ENCODE peak calls at places on chromosomes 5 and 9, in five cellular contexts. One of them, this sample, is unnamed. For H3K4me1 and H3K9me3, the result is how much of the 10 kb centered on the place peaks cover.

GRCh38 chr5:14273207-14273767 is 130.1 kb downstream of the TRIO start:
- DNase-seq in Panc1: no peak
- DNase-seq in left ventricle myocardium inferior: no peak
- DNase-seq in upper lobe of right lung: no peak
- DNase-seq in HCT116: no peak
- DNase-seq in this sample: no peak

GRCh38 chr5:5522336-5522735 is 99.9 kb downstream of the ICE1 start:
- DNase-seq in Panc1: no peak
- DNase-seq in left ventricle myocardium inferior: no peak
- DNase-seq in upper lobe of right lung: no peak
- DNase-seq in HCT116: no peak
- DNase-seq in this sample: no peak

GRCh38 chr5:135436856-135437795 is 10.0 kb downstream of the DCANP1 start:
- DNase-seq in HCT116: no peak
- DNase-seq in upper lobe of right lung: no peak
- DNase-seq in Panc1: no peak
- DNase-seq in left ventricle myocardium inferior: no peak
- DNase-seq in this sample: no peak

GRCh38 chr9:129008986-129009583 is 19.0 kb downstream of the SH3GLB2 start:
- DNase-seq in Panc1: no peak
- DNase-seq in HCT116: no peak
- DNase-seq in left ventricle myocardium inferior: no peak
- DNase-seq in upper lobe of right lung: peak
- DNase-seq in this sample: no peak

GRCh38 chr9:131627846-131628820 is 82.8 kb downstream of the PRRT1B start:
- DNase-seq in HCT116: no peak
- DNase-seq in upper lobe of right lung: peak
- DNase-seq in left ventricle myocardium inferior: no peak
- DNase-seq in Panc1: no peak
- DNase-seq in this sample: no peak

GRCh38 chr9:37968228-37968672 is 64.3 kb upstream of the SLC25A51 start:
- DNase-seq in Panc1: no peak
- DNase-seq in upper lobe of right lung: peak
- DNase-seq in HCT116: no peak
- DNase-seq in left ventricle myocardium inferior: no peak
- DNase-seq in this sample: no peak

GRCh38 chr9:114425126-114425525 is 37.3 kb upstream of the AKNA start:
- DNase-seq in upper lobe of right lung: peak
- DNase-seq in HCT116: no peak
- DNase-seq in left ventricle myocardium inferior: no peak
- DNase-seq in Panc1: no peak
- DNase-seq in this sample: no peak

GRCh38 chr9:97710356-97711222 is 13.4 kb upstream of the XPA start:
- DNase-seq in left ventricle myocardium inferior: no peak
- DNase-seq in upper lobe of right lung: no peak
- DNase-seq in HCT116: peak
- DNase-seq in Panc1: no peak
- DNase-seq in this sample: no peak

GRCh38 chr5:159805021-159805420 is 111.3 kb upstream of the ADRA1B start:
- DNase-seq in Panc1: no peak
- DNase-seq in upper lobe of right lung: no peak
- DNase-seq in HCT116: no peak
- DNase-seq in left ventricle myocardium inferior: peak
- DNase-seq in this sample: peak

GRCh38 chr5:113692466-113693204 is 179.1 kb downstream of the YTHDC2 start:
- DNase-seq in left ventricle myocardium inferior: no peak
- DNase-seq in HCT116: no peak
- DNase-seq in upper lobe of right lung: no peak
- DNase-seq in Panc1: no peak
- DNase-seq in this sample: no peak

GRCh38 chr5:34930870-34931269 is 1.5 kb downstream of the DNAJC21 start:
- DNase-seq in HCT116: no peak
- DNase-seq in Panc1: no peak
- DNase-seq in left ventricle myocardium inferior: no peak
- DNase-seq in upper lobe of right lung: no peak
- DNase-seq in this sample: no peak

GRCh38 chr5:172837640-172838039 is 3.6 kb downstream of the ERGIC1 start:
- DNase-seq in upper lobe of right lung: peak
- DNase-seq in left ventricle myocardium inferior: no peak
- DNase-seq in HCT116: no peak
- DNase-seq in Panc1: no peak
- DNase-seq in this sample: no peak

GRCh38 chr5:26236936-26237335 is 801.5 kb downstream of the CDH9 start:
- DNase-seq in Panc1: no peak
- DNase-seq in left ventricle myocardium inferior: no peak
- DNase-seq in HCT116: no peak
- DNase-seq in upper lobe of right lung: no peak
- DNase-seq in this sample: no peak

GRCh38 chr5:26232706-26233105 is 805.7 kb downstream of the CDH9 start:
- DNase-seq in Panc1: no peak
- DNase-seq in upper lobe of right lung: no peak
- DNase-seq in HCT116: no peak
- DNase-seq in left ventricle myocardium inferior: no peak
- DNase-seq in this sample: no peak

GRCh38 chr5:26237489-26237888 is 800.9 kb downstream of the CDH9 start:
- DNase-seq in left ventricle myocardium inferior: no peak
- DNase-seq in upper lobe of right lung: no peak
- DNase-seq in Panc1: no peak
- DNase-seq in HCT116: no peak
- DNase-seq in this sample: no peak
- H3K4me1 ChIP-seq in left ventricle myocardium inferior: under half
- H3K4me1 ChIP-seq in upper lobe of right lung: under half
- H3K4me1 ChIP-seq in Panc1: under half
- H3K4me1 ChIP-seq in HCT116: under half
- H3K4me1 ChIP-seq in this sample: under half

GRCh38 chr5:51414516-51414915 is 31.3 kb downstream of the ISL1 start:
- DNase-seq in upper lobe of right lung: no peak
- DNase-seq in Panc1: no peak
- DNase-seq in left ventricle myocardium inferior: no peak
- DNase-seq in HCT116: no peak
- DNase-seq in this sample: no peak

GRCh38 chr5:51411917-51412316 is 28.7 kb downstream of the ISL1 start:
- DNase-seq in HCT116: no peak
- DNase-seq in left ventricle myocardium inferior: no peak
- DNase-seq in Panc1: no peak
- DNase-seq in upper lobe of right lung: no peak
- DNase-seq in this sample: no peak

GRCh38 chr5:51416149-51416548 is 32.9 kb downstream of the ISL1 start:
- DNase-seq in left ventricle myocardium inferior: no peak
- DNase-seq in upper lobe of right lung: no peak
- DNase-seq in Panc1: no peak
- DNase-seq in HCT116: no peak
- DNase-seq in this sample: no peak
- TF ChIP-seq CTCF in left ventricle myocardium inferior: no peak
- TF ChIP-seq CTCF in upper lobe of right lung: no peak
- TF ChIP-seq CTCF in Panc1: no peak
- TF ChIP-seq CTCF in HCT116: no peak
- TF ChIP-seq CTCF in this sample: no peak

GRCh38 chr5:2276101-2276500 is 393.4 kb upstream of the IRX4 start:
- DNase-seq in Panc1: no peak
- DNase-seq in upper lobe of right lung: no peak
- DNase-seq in HCT116: no peak
- DNase-seq in left ventricle myocardium inferior: no peak
- DNase-seq in this sample: no peak
- H3K9me3 ChIP-seq in Panc1: under half
- H3K9me3 ChIP-seq in upper lobe of right lung: under half
- H3K9me3 ChIP-seq in HCT116: under half
- H3K9me3 ChIP-seq in left ventricle myocardium inferior: under half
- H3K9me3 ChIP-seq in this sample: under half

DNA sequence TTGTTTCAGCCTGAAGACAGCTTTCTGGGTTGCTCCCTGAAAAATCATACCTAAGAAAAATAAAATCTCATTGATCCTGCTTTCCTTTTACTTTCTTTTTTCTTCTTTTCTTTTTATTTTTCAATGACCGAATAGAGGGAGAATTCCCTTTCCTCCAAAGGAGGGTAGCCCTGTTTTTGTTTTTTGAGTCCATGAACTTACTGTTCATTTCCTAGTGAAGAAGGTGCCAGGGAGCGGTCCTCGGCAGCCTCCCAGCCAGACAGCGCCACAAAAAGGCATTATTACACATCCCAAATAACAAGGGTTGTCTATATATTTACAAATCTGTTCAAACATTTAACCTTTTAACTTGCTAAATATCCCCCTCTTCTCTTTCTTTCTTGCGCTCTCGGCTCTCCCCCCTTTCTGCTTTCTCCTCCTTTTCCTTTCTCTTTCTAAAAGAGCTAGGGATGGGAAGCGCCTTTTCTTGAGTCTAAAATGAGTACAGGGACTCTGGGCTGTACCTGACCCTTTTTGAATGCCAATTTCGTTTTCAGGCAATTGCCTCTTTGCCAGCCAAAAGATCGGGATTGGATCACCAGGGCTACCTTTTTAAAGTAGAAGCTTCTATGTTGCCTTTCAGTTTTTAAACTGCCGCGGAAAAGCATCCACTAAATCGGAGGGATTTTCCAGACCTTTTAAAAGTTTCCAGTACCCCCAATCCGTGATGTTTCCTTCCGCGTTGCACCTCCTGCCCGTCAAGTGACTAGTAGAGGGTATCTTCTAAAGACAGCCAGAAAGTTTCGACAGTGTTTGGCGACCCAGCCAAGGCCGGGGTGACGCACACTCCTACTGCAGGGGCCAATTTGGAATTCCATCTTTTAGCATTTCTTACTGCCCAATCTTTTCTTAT is 125.6 kb downstream of the TMEM161B start:
- DNase-seq in HCT116: no peak
- DNase-seq in upper lobe of right lung: no peak
- DNase-seq in Panc1: no peak
- DNase-seq in left ventricle myocardium inferior: no peak
- DNase-seq in this sample: no peak
- H3K4me1 ChIP-seq in HCT116: under half
- H3K4me1 ChIP-seq in upper lobe of right lung: under half
- H3K4me1 ChIP-seq in Panc1: under half
- H3K4me1 ChIP-seq in left ventricle myocardium inferior: half or more
- H3K4me1 ChIP-seq in this sample: under half